ENCODE peak calls at places on chromosomes 2 and 18, in seven cellular contexts. D is stomach; S is stimulated activated CD4-positive, alpha-beta T cell treated with anti-CD3 and anti-CD28 coated beads, Interleukin-15, amount 100 ng/mL, for 1 hour; Y is NT2/D1; N is keratinocyte; X is GM04504; B is activated naive CD4-positive, alpha-beta T cell treated with anti-CD3 and anti-CD28 coated beads, Interleukin-2, amount 10 ng/mL, durations not matched to agents 7 days and 5 days. G is an unnamed sample.

GRCh38 chr2:215860076-215860475 is 153.3 kb downstream of the MREG start:
- DNase-seq in D (no peak), S (no peak), Y (no peak), N (no peak), X (no peak), B (no peak), G (no peak)

GRCh38 chr18:11504962-11505361 is 104.4 kb upstream of the SLC35G4 start:
- DNase-seq in D (no peak), S (no peak), Y (no peak), N (no peak), X (no peak), B (no peak), G (no peak)

GRCh38 chr18:77366725-77367641 is 117.3 kb downstream of the GALR1 start:
- DNase-seq in D (no peak), S (no peak), Y (no peak), N (no peak), X (peak), B (no peak), G (no peak)

GRCh38 chr18:44685296-44685695 is 4.6 kb downstream of the SETBP1 start:
- DNase-seq in D (no peak), S (no peak), Y (no peak), N (no peak), X (no peak), B (no peak), G (no peak)

GRCh38 chr18:47286776-47287410 is 35.4 kb upstream of the SKOR2 start:
- DNase-seq in D (no peak), S (no peak), Y (no peak), N (no peak), X (no peak), B (no peak), G (no peak)

GRCh38 chr2:43127208-43127940 is 99.0 kb downstream of the ZFP36L2 start:
- DNase-seq in D (peak), S (peak), Y (no peak), N (no peak), X (no peak), B (peak), G (peak)

GRCh38 chr2:18814387-18814786 is 225.0 kb upstream of the NT5C1B start:
- DNase-seq in D (no peak), S (no peak), Y (no peak), N (no peak), X (peak), B (no peak), G (no peak)

GRCh38 chr18:35191252-35192025 is 49.4 kb upstream of the ZNF397 start:
- DNase-seq in D (no peak), S (no peak), Y (no peak), N (no peak), X (no peak), B (no peak), G (no peak)

GRCh38 chr2:30886101-30886500 is 78.9 kb upstream of the CAPN13 start:
- DNase-seq in D (no peak), S (no peak), Y (peak), N (no peak), X (no peak), B (no peak), G (no peak)

GRCh38 chr2:209070262-209070661 is 353.6 kb upstream of the MAP2 start:
- DNase-seq in D (no peak), S (no peak), Y (no peak), N (no peak), X (no peak), B (no peak), G (no peak)

GRCh38 chr2:200314976-200315567 is 8.6 kb downstream of the SPATS2L start:
- DNase-seq in D (no peak), S (no peak), Y (no peak), N (no peak), X (no peak), B (no peak), G (no peak)

GRCh38 chr2:217047209-217047998 is 187.5 kb upstream of the TNP1 start:
- DNase-seq in D (peak), S (no peak), Y (no peak), N (no peak), X (no peak), B (no peak), G (no peak)

GRCh38 chr18:58671941-58672565 is 788 bp downstream of the MALT1 start:
- DNase-seq in D (peak), S (peak), Y (peak), N (no peak), X (no peak), B (no peak), G (no peak)

GRCh38 chr2:144132357-144132756 is 387.6 kb downstream of the ZEB2 start:
- DNase-seq in D (no peak), S (no peak), Y (no peak), N (peak), X (no peak), B (no peak), G (no peak)

GRCh38 chr2:40243581-40243980 is 208.3 kb downstream of the SLC8A1 start:
- DNase-seq in D (no peak), S (no peak), Y (no peak), N (no peak), X (no peak), B (no peak), G (no peak)

GRCh38 chr2:189673661-189674373 is 653 bp upstream of the ANKAR start:
- DNase-seq in D (no peak), S (no peak), Y (no peak), N (no peak), X (no peak), B (no peak), G (no peak)